ENCODE peak calls at places on chromosomes 16 and 17, in five cellular contexts. A is GM20000, C is hippocampal formation, P is retina, Y is Caki2. K is an unnamed sample.

GRCh38 chr16:86898386-86898785 is 320.0 kb downstream of the FOXL1 start:
- DNase-seq in A (no peak), C (no peak), P (no peak), Y (no peak), K (no peak)

GRCh38 chr16:79295746-79296145 is 304.8 kb downstream of the MAF start:
- DNase-seq in A (no peak), C (no peak), P (no peak), Y (no peak), K (no peak)

GRCh38 chr16:21197621-21198020 is 13.8 kb downstream of the ZP2 start:
- DNase-seq in A (no peak), C (no peak), P (no peak), Y (no peak), K (no peak)

GRCh38 chr17:61461586-61461966 is 9.4 kb downstream of the TBX4 start:
- DNase-seq in A (no peak), C (no peak), P (no peak), Y (no peak), K (no peak)

GRCh38 chr16:65373095-65373494 is 251.2 kb upstream of the CDH11 start:
- DNase-seq in A (no peak), C (no peak), P (no peak), Y (no peak), K (no peak)

GRCh38 chr17:35227546-35227945 is 15.3 kb upstream of the SLFN5 start:
- DNase-seq in A (no peak), C (no peak), P (no peak), Y (no peak), K (no peak)

GRCh38 chr17:64455993-64456885 is 7.3 kb downstream of the MILR1 start:
- DNase-seq in A (peak), C (peak), P (no peak), Y (no peak), K (no peak)

GRCh38 chr16:27495191-27495590 is 54.5 kb downstream of the GTF3C1 start:
- DNase-seq in A (no peak), C (no peak), P (no peak), Y (no peak), K (no peak)

GRCh38 chr17:79979201-79979840 is 56.4 kb downstream of the TBC1D16 start:
- DNase-seq in A (no peak), C (no peak), P (no peak), Y (no peak), K (no peak)

GRCh38 chr16:85252461-85252860 is 140.2 kb upstream of the CIBAR2 start:
- DNase-seq in A (peak), C (no peak), P (no peak), Y (no peak), K (no peak)

GRCh38 chr16:27724491-27724878 is 174.5 kb downstream of the KATNIP start:
- DNase-seq in A (no peak), C (peak), P (no peak), Y (no peak), K (no peak)

GRCh38 chr16:57601801-57602478 is 26.5 kb upstream of the ADGRG1 start:
- DNase-seq in A (peak), C (no peak), P (no peak), Y (no peak), K (no peak)

GRCh38 chr16:54651851-54652770 is 278.6 kb upstream of the IRX5 start:
- DNase-seq in A (no peak), C (no peak), P (peak), Y (no peak), K (no peak)